ENCODE peak calls at places on chromosomes 13 and 19, in four cellular contexts. R is WTC11, O is K562, X is GM12878. Z is an unnamed sample.

GRCh38 chr13:98507060-98507797 is 69.7 kb downstream of the STK24 start:
- DNase-seq in R (peak; percentile 64), O (peak; percentile 69), X (no peak), Z (peak; percentile 55)

GRCh38 chr13:27997904-27998522 is 9.5 kb upstream of the URAD start:
- DNase-seq in R (peak; percentile 76), O (peak; percentile 68), X (no peak), Z (no peak)

GRCh38 chr19:50432221-50432626 is 468 bp upstream of the MYBPC2 start:
- DNase-seq in R (peak; percentile 53), O (peak; percentile 45), X (no peak), Z (no peak)

GRCh38 chr13:76936736-76937135 is 11.6 kb upstream of the ACOD1 start:
- DNase-seq in R (no peak), O (no peak), X (no peak), Z (no peak)

GRCh38 chr19:29076963-29077362 is 136.0 kb downstream of the UQCRFS1 start:
- DNase-seq in R (no peak), O (no peak), X (no peak), Z (no peak)

GRCh38 chr13:31945202-31945978 is 86.2 kb upstream of the FRY start:
- DNase-seq in R (no peak), O (peak; percentile 5), X (no peak), Z (peak; percentile 27)

GRCh38 chr13:85590231-85590931 is 208.8 kb downstream of the SLITRK6 start:
- DNase-seq in R (no peak), O (no peak), X (no peak), Z (no peak)

GRCh38 chr19:34193439-34193838 is 21.1 kb downstream of the LSM14A start:
- DNase-seq in R (no peak), O (no peak), X (no peak), Z (no peak)

GRCh38 chr19:19488875-19489690 is 26.3 kb downstream of the TSSK6 start:
- DNase-seq in R (peak; percentile 90), O (peak; percentile 94), X (peak; percentile 73), Z (peak; percentile 82)

GRCh38 chr19:55179570-55180484 is at the start of gene SYT5:
- DNase-seq in R (peak; percentile 75), O (peak; percentile 76), X (no peak), Z (peak; percentile 86)

GRCh38 chr13:112928958-112929777 is 39.8 kb upstream of the MCF2L start:
- DNase-seq in R (no peak), O (no peak), X (no peak), Z (peak; percentile 80)

GRCh38 chr13:42173789-42174343 is 98.1 kb upstream of the AKAP11 start:
- DNase-seq in R (no peak), O (peak; percentile 4), X (no peak), Z (no peak)

GRCh38 chr19:15463865-15464371 is 426 bp downstream of the RASAL3 start:
- DNase-seq in R (peak; percentile 35), O (no peak), X (no peak), Z (no peak)

GRCh38 chr19:7917292-7918061 is 2.7 kb upstream of the SNAPC2 start:
- DNase-seq in R (peak; percentile 77), O (no peak), X (no peak), Z (peak; percentile 83)

GRCh38 chr19:1756264-1756663 is 3.0 kb downstream of the ONECUT3 start:
- DNase-seq in R (no peak), O (no peak), X (no peak), Z (no peak)

GRCh38 chr13:75771818-75772217 is 135.7 kb downstream of the LMO7 start:
- DNase-seq in R (no peak), O (no peak), X (no peak), Z (no peak)

GRCh38 chr19:16005925-16006324 is 57.1 kb downstream of the OR10H4 start:
- DNase-seq in R (no peak), O (no peak), X (no peak), Z (no peak)

GRCh38 chr19:28445826-28446225 is 767.1 kb downstream of the UQCRFS1 start:
- DNase-seq in R (peak; percentile 16), O (no peak), X (no peak), Z (no peak)

GRCh38 chr19:9741476-9742171 is 26.9 kb downstream of the ZNF846 start:
- DNase-seq in R (no peak), O (no peak), X (no peak), Z (no peak)

GRCh38 chr13:111418101-111418500 is 97.7 kb downstream of the TEX29 start:
- DNase-seq in R (no peak), O (no peak), X (no peak), Z (no peak)

GRCh38 chr19:6056282-6056741 is 54.0 kb downstream of the RFX2 start:
- DNase-seq in R (no peak), O (no peak), X (no peak), Z (no peak)

GRCh38 chr13:83780201-83780600 is 102.1 kb downstream of the SLITRK1 start:
- DNase-seq in R (peak; percentile 22), O (peak; percentile 3), X (no peak), Z (peak; percentile 14)

GRCh38 chr19:34475026-34475974 is 6.3 kb upstream of the WTIP start:
- DNase-seq in R (no peak), O (peak; percentile 24), X (no peak), Z (no peak)

GRCh38 chr13:97133955-97134354 is 88.2 kb upstream of the MBNL2 start:
- DNase-seq in R (no peak), O (no peak), X (no peak), Z (no peak)

GRCh38 chr19:16702123-16702522 is 17.5 kb upstream of the NWD1 start:
- DNase-seq in R (no peak), O (peak; percentile 16), X (no peak), Z (peak; percentile 48)

GRCh38 chr13:35743165-35743564 is 266.7 kb upstream of the MAB21L1 start:
- DNase-seq in R (no peak), O (no peak), X (no peak), Z (no peak)

GRCh38 chr19:30630289-30631034 is 258.3 kb downstream of the ZNF536 start:
- DNase-seq in R (no peak), O (no peak), X (no peak), Z (peak; percentile 73)

GRCh38 chr13:89457977-89458376 is 1786.8 kb downstream of the SLITRK5 start:
- DNase-seq in R (no peak), O (no peak), X (no peak), Z (no peak)

DNA sequence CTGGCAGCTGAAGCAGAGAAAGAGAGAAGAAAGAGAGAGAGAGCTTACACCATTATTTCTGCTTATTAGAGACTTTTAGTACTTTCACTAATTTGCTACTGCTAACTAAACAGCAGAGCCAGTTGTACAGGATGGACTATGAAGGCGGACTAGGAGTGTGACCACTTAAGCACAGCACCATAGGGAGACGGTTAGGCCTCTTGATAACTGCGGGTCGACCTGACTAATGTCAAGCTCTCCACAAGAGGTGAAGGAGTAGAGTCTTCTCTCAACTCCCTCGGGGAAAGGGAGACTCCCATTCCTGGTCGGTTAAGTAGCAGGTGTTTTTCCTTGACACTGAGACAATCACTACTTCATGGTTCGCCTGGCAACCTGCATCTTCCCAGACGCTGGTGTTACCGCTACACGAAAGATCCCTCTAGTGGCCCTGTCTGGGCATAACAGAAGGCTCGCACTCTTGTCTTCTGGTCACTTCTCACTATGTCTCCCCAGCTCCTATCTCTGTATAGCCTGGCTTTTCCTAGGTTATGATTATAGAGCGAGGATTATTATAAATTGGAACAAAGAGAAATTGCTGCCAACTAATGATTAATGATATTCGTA is 5.3 kb upstream of the PSG7 start:
- DNase-seq in R (peak; percentile 55), O (peak; percentile 16), X (no peak), Z (no peak)
- TF ChIP-seq USF1 in R (no peak), O (no peak), X (no peak), Z (no peak)

GRCh38 chr13:94345374-94346195 is 133.9 kb downstream of the DCT start:
- DNase-seq in R (no peak), O (no peak), X (no peak), Z (peak; percentile 51)
- TF ChIP-seq USF1 in R (no peak), O (no peak), X (no peak), Z (no peak)

GRCh38 chr19:42166336-42166735 is 34.1 kb upstream of the POU2F2 start:
- DNase-seq in R (no peak), O (no peak), X (no peak), Z (no peak)
- TF ChIP-seq USF1 in R (no peak), O (no peak), X (no peak), Z (no peak)

DNA sequence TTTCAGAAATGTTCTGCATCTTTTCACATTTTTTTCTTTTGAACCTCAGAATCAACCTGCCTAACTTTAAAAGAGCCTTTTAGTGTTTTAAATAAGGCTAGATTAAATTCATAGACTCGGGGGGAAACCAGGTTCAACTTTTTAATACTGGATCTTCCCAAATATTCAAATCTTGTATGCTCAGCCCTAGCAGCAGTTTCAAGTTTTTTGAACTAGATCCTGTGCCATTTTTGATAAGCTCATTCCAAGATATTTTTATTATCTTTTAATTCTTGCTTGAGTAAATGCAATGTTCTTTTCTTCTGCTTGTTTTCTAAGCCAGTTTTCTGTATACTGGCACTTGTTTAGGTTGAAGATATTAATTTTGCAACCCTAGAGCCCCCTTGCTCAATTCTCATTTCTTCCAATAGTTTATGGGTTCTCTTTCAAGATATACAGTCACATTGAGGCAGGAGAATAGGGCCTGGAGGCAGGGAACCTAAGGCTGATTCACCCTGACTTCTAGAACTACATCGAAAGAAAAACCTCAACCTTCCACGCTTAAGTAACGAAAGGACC is 13.1 kb upstream of the PNMA8C start:
- DNase-seq in R (no peak), O (no peak), X (no peak), Z (no peak)
- TF ChIP-seq USF1 in R (no peak), O (no peak), X (no peak), Z (no peak)

GRCh38 chr13:40102854-40103253 is 447.4 kb downstream of the COG6 start:
- DNase-seq in R (no peak), O (peak; percentile 26), X (no peak), Z (no peak)
- TF ChIP-seq USF1 in R (no peak), O (no peak), X (no peak), Z (no peak)

DNA sequence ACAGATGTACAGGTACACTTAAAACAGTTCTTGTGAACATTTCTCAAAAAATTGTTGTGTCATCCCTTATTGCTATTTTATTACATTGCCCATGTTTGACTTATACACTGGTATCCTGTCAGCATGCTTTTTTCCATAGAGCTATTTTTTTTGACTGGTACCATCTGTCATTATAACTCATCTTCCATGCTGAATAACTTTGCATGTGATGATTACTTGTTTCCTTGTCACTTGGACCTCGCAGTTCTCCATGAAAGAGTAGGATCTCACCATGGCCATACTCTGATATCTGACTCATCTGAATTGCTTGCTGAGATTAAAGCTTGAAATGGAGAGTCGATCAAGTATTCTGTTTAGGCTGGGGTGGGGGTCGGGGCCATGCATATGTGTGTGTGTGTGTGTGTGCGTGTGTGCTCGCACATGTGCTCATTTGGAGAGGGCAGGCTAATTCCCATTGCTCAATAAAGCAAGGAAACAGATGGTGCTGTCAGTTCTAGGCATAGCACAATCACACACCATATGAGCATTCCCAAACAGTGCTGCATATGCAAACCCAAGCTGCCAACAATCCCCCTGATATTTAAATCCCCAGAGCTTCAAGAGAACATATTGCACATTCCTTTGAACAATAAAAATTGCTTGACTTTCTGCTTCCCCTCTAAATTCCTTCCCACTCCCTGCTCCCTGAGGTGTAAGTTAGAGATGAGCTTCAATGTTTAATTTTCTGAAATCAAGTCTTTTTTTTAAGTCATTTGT is 62.9 kb downstream of the NHLRC3 start:
- DNase-seq in R (no peak), O (no peak), X (no peak), Z (no peak)
- TF ChIP-seq USF1 in R (no peak), O (no peak), X (no peak), Z (no peak)

GRCh38 chr13:50094615-50095293 is 79.5 kb downstream of the KCNRG start:
- DNase-seq in R (no peak), O (no peak), X (no peak), Z (no peak)
- TF ChIP-seq USF1 in R (no peak), O (no peak), X (no peak), Z (no peak)

GRCh38 chr13:113978741-113979481 is 5.0 kb upstream of the C13orf46 start:
- DNase-seq in R (peak; percentile 7), O (no peak), X (no peak), Z (no peak)
- TF ChIP-seq USF1 in R (no peak), O (no peak), X (no peak), Z (no peak)

Z was measured in SK-N-SH.